ENCODE peak calls at places on chromosome 12, in six cellular contexts. H, T, Q, U, K and X are unnamed samples.
A peak's percentile ranks its signal among the peaks of the same experiment; 100 is the strongest.

GRCh38 chr12:104896710-104897109 is 61.4 kb downstream of the SLC41A2 start:
- DNase-seq in H (no peak), T (no peak), Q (no peak), U (no peak), K (no peak), X (no peak)

GRCh38 chr12:102298022-102298421 is 100.4 kb upstream of the PMCH start:
- DNase-seq in H (no peak), T (no peak), Q (peak; percentile 27), U (no peak), K (no peak), X (no peak)

GRCh38 chr12:116759783-116760581 is 21.9 kb downstream of the RNFT2 start:
- DNase-seq in H (no peak), T (no peak), Q (no peak), U (peak; percentile 25), K (no peak), X (no peak)

GRCh38 chr12:124512667-124513296 is 54.6 kb downstream of the NCOR2 start:
- DNase-seq in H (peak; percentile 97), T (peak; percentile 97), Q (peak; percentile 79), U (no peak), K (peak; percentile 85), X (no peak)

GRCh38 chr12:94714378-94714777 is 64.0 kb upstream of the TMCC3 start:
- DNase-seq in H (no peak), T (peak; percentile 94), Q (no peak), U (no peak), K (no peak), X (peak; percentile 60)

GRCh38 chr12:7079826-7080125 is 12.5 kb downstream of the C1R start:
- DNase-seq in H (no peak), T (peak; percentile 76), Q (no peak), U (no peak), K (no peak), X (no peak)

GRCh38 chr12:81167694-81168093 is 89.8 kb downstream of the ACSS3 start:
- DNase-seq in H (no peak), T (peak; percentile 45), Q (no peak), U (no peak), K (no peak), X (no peak)

GRCh38 chr12:72271401-72271740 is 799 bp upstream of the TRHDE start:
- DNase-seq in H (peak; percentile 88), T (peak; percentile 68), Q (no peak), U (no peak), K (no peak), X (peak; percentile 96)

GRCh38 chr12:11862794-11863193 is 207.9 kb upstream of the BCL2L14 start:
- DNase-seq in H (no peak), T (peak; percentile 91), Q (no peak), U (no peak), K (no peak), X (no peak)

GRCh38 chr12:70646850-70647249 is 9.6 kb upstream of the PTPRB start:
- DNase-seq in H (no peak), T (peak; percentile 79), Q (peak; percentile 45), U (no peak), K (no peak), X (no peak)